ENCODE peak calls at places on chromosomes 12 and 14, in five cellular contexts. L is CD8-positive, alpha-beta T cell; A is HAP-1; Z is thoracic aorta; I is coronary artery. W is an unnamed sample.

GRCh38 chr14:89910706-89911017 is 43.9 kb downstream of the EFCAB11 start:
- DNase-seq in L (no peak), A (no peak), Z (no peak), I (no peak), W (no peak)

GRCh38 chr12:26122681-26123481 is 2.0 kb downstream of the BHLHE41 start:
- DNase-seq in L (no peak), A (peak), Z (peak), I (peak), W (peak)

GRCh38 chr14:95948608-95949007 is 72.0 kb downstream of the TUNAR start:
- DNase-seq in L (no peak), A (peak), Z (no peak), I (no peak), W (no peak)

GRCh38 chr14:77023001-77023996 is 5.2 kb downstream of the IRF2BPL start:
- DNase-seq in L (no peak), A (no peak), Z (no peak), I (no peak), W (no peak)

GRCh38 chr12:23694307-23694706 is 255.2 kb downstream of the SOX5 start:
- DNase-seq in L (no peak), A (no peak), Z (no peak), I (no peak), W (no peak)

GRCh38 chr12:13811061-13811460 is 170.3 kb downstream of the GRIN2B start:
- DNase-seq in L (no peak), A (no peak), Z (no peak), I (no peak), W (no peak)

GRCh38 chr12:100163416-100164152 is 20.9 kb upstream of the BLTP3B start:
- DNase-seq in L (peak), A (peak), Z (peak), I (peak), W (peak)

GRCh38 chr12:761276-761675 is 8.9 kb downstream of the WNK1 start:
- DNase-seq in L (no peak), A (no peak), Z (no peak), I (no peak), W (no peak)

GRCh38 chr12:105721051-105721825 is 390.7 kb downstream of the C12orf75 start:
- DNase-seq in L (no peak), A (peak), Z (no peak), I (no peak), W (no peak)

GRCh38 chr14:54763761-54764160 is 138.9 kb downstream of the GCH1 start:
- DNase-seq in L (no peak), A (no peak), Z (no peak), I (no peak), W (no peak)

GRCh38 chr12:113781415-113782198 is 184.5 kb downstream of the RBM19 start:
- DNase-seq in L (no peak), A (no peak), Z (no peak), I (no peak), W (no peak)

GRCh38 chr14:64082837-64083236 is 211.3 kb downstream of the ESR2 start:
- DNase-seq in L (no peak), A (no peak), Z (no peak), I (peak), W (peak)

GRCh38 chr14:60753264-60754126 is 18.9 kb downstream of the MNAT1 start:
- DNase-seq in L (peak), A (no peak), Z (no peak), I (no peak), W (no peak)

GRCh38 chr12:100789146-100789545 is 5.4 kb upstream of the ANO4 start:
- DNase-seq in L (no peak), A (no peak), Z (no peak), I (no peak), W (no peak)

GRCh38 chr14:70651522-70651921 is 9.8 kb downstream of the TTC9 start:
- DNase-seq in L (no peak), A (no peak), Z (no peak), I (no peak), W (no peak)

GRCh38 chr12:53299101-53299453 is 418 bp upstream of the MYG1 start:
- DNase-seq in L (no peak), A (no peak), Z (no peak), I (no peak), W (no peak)

GRCh38 chr14:65949711-65950516 is 536.3 kb upstream of the CCDC196 start:
- DNase-seq in L (peak), A (no peak), Z (no peak), I (no peak), W (no peak)

GRCh38 chr12:15728118-15728598 is 61.0 kb downstream of the EPS8 start:
- DNase-seq in L (no peak), A (no peak), Z (no peak), I (no peak), W (no peak)

GRCh38 chr12:105220929-105221290 is 15.1 kb downstream of the APPL2 start:
- DNase-seq in L (no peak), A (no peak), Z (no peak), I (no peak), W (no peak)

GRCh38 chr12:50541139-50541538 is 36.4 kb downstream of the DIP2B start:
- DNase-seq in L (no peak), A (no peak), Z (no peak), I (no peak), W (no peak)

GRCh38 chr12:54882074-54882473 is 27.8 kb downstream of the MUCL1 start:
- DNase-seq in L (no peak), A (no peak), Z (no peak), I (no peak), W (no peak)

GRCh38 chr12:121190523-121191031 is 19.4 kb upstream of the P2RX4 start:
- DNase-seq in L (no peak), A (no peak), Z (no peak), I (no peak), W (no peak)

GRCh38 chr14:71203306-71203705 is 296.0 kb downstream of the PCNX1 start:
- DNase-seq in L (no peak), A (no peak), Z (no peak), I (no peak), W (no peak)

GRCh38 chr12:13390921-13391320 is 194.4 kb downstream of the EMP1 start:
- DNase-seq in L (no peak), A (no peak), Z (no peak), I (no peak), W (no peak)

GRCh38 chr14:27315947-27316346 is 718.1 kb upstream of the NOVA1 start:
- DNase-seq in L (no peak), A (no peak), Z (no peak), I (no peak), W (no peak)

GRCh38 chr12:54265364-54265812 is 14.5 kb downstream of the CBX5 start:
- DNase-seq in L (no peak), A (no peak), Z (no peak), I (no peak), W (no peak)

GRCh38 chr12:69431604-69432222 is 38.5 kb upstream of the FRS2 start:
- DNase-seq in L (no peak), A (no peak), Z (no peak), I (no peak), W (no peak)

GRCh38 chr14:85085981-85086380 is 444.0 kb upstream of the FLRT2 start:
- DNase-seq in L (no peak), A (no peak), Z (no peak), I (no peak), W (no peak)

GRCh38 chr12:29741342-29742241 is 42.1 kb downstream of the TMTC1 start:
- DNase-seq in L (no peak), A (no peak), Z (no peak), I (no peak), W (no peak)

GRCh38 chr12:49892732-49893317 is 10.9 kb downstream of the FAIM2 start:
- DNase-seq in L (no peak), A (no peak), Z (no peak), I (no peak), W (no peak)

GRCh38 chr14:76086636-76087035 is 65.1 kb upstream of the GPATCH2L start:
- DNase-seq in L (no peak), A (no peak), Z (no peak), I (no peak), W (no peak)

GRCh38 chr12:52155048-52155868 is 36.6 kb downstream of the KRT80 start:
- DNase-seq in L (no peak), A (no peak), Z (no peak), I (no peak), W (no peak)

DNA sequence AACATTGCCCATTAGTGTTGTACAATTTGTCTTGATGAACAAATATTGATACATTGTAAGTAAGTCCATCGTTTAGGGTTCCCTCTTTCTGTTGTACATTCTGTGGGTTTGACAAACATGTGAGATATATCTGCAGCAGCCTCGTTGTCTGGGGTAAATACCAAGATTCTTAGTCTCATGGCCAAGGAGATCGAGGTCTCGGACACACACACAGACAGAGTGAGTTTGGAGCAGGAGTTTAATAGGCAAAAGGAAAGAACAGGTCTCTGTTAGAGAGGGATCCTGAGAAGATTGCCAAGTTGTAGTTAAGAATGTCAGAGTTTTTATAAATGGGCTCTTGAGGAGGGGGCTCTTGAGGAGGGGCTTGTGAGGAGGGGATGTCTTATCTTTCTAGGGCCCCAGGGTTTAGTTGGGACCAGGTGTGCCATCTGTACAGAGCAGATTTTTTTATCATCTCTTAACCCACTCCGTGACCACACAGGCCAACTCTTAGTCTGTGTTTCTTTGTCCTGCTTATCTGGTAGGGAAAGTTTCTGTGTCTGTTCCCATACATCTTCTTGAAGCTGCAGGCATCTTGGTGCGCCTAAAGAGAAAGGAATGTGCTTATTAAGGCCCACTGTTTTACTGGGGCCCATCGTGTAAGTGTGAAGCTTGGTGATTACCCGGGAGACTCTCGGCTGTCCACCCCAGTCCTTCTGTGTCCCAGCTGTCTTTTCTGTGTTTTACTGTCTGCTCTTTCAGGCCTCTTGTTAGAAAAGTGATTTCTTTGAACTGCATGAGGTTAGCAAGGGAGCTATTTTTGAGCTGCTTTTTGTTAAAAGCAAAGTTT is 22.5 kb upstream of the CLEC2D start:
- DNase-seq in L (no peak), A (no peak), Z (no peak), I (no peak), W (no peak)
- H3K4me3 ChIP-seq in L (peak), A (peak), Z (peak), I (peak), W (peak)

DNA sequence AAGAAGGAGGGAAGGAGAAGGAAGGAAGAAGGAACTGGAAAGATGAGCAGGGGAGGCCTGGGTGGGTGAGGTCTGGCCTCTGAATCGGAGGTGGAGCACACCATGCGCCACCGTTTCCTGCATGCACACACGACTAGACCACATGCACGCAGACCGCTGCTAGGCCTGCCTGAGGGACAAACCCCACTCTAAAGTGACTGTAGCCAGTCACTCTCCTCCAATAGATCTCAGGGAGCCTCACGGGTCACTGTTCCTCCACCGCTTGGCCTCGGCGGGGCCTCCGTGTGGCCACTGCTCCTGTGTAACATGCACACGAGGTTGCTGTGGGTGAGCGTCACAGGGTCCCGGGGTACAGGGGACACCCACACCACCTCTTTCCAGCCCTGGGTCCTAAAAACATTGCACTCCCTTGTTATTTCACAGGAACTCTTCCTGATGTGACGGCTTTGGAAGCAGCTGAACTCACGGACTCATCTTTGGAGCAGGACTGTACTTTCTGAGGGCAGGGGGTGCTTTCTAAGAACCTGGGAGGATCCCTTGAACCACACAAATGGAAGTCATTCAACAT is 17.6 kb upstream of the CEBPE start:
- DNase-seq in L (no peak), A (no peak), Z (no peak), I (no peak), W (no peak)
- H3K4me3 ChIP-seq in L (no peak), A (no peak), Z (no peak), I (no peak), W (no peak)

DNA sequence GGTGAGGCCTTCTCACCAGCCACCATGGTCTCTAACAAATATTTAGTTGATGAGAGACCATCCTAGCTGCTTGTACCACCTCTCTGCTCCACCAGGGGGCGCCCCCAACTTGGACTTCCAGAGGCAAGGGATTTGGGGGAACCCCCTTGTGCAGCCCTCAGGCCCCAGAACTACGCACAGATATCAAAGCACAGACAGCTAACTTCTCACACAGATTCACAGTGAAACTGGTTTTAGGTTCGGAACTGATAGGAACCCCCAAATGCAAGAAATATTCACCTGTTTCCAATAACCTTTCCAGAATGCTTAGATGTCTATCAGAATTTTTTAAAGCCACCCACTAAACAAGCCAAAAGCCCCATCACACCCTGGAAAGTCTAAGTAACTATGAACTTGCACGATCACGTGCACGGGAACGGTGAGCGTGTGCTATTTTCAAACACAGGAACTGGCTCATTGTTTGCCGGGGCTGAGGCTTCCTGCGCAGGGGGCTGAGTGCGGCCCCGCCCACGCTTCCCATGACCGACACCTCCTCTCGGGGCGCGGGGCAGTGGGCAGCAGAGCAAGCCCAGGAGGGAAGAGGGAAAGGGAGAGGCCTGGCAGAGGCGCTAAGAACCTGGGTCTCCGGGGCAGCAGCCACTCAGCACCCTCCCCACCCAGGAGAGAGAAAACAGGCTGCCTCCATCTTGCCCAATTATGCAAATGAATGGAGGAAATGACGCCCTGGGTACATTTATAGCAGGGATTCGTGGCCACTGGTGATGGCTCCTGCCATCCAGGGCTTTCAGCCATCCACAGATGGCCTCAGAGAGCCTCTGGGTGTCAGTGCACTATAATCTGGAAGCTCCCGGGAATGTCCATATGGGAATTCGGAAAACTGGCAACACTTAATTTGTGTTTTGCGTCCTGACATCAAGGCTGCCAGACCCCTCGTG is 79.4 kb upstream of the GPR68 start:
- DNase-seq in L (peak), A (peak), Z (peak), I (peak), W (peak)
- H3K4me3 ChIP-seq in L (peak), A (no peak), Z (peak), I (peak), W (peak)

DNA sequence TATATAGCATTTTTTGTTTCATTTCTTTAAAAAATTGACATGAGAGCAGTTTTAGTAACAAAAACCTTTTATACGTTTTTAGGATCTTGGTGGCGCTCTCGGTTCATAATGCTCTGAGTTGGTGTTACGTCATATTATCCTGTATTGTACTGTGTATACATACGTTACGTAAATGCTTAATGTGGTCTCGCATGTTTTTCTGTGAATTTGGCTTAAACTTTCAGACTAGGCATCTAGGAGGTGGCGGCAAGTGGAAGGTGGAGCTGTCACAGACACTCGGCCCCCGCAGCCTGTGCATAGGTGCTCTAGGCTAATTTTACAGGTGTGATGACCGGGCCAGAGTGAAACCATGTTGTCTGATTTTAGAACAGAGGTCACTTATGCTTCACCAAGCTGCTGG is 60.0 kb downstream of the PPP2R5C start:
- DNase-seq in L (no peak), A (no peak), Z (no peak), I (no peak), W (no peak)
- H3K4me3 ChIP-seq in L (no peak), A (no peak), Z (no peak), I (no peak), W (no peak)

GRCh38 chr12:19010087-19010486 is 119.4 kb upstream of the PLEKHA5 start:
- DNase-seq in L (no peak), A (no peak), Z (no peak), I (no peak), W (no peak)

GRCh38 chr12:19005257-19005801 is 124.2 kb upstream of the PLEKHA5 start:
- DNase-seq in L (no peak), A (peak), Z (no peak), I (no peak), W (no peak)

GRCh38 chr12:19003987-19004619 is 125.4 kb upstream of the PLEKHA5 start:
- DNase-seq in L (no peak), A (peak), Z (no peak), I (no peak), W (no peak)

GRCh38 chr12:19008102-19008501 is 121.4 kb upstream of the PLEKHA5 start:
- DNase-seq in L (no peak), A (no peak), Z (no peak), I (no peak), W (no peak)

DNA sequence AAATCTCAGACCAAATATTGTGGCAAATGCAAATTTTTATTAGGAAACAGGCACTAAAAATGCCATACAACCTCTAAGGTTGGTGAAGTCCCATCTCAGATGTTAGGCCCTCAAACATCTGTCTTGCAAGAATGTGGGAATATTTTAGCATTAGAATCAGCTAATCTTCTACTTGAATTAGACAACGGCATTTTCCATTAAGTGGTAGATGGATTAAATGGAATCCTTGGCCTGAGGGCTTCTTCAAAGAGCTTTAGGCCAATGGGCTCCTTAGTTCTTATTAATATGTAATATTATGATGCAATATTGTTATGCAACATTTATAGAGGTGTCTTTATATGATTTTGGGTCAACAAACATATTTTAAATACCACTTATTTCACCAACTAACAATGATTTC is 122.9 kb upstream of the PLEKHA5 start:
- DNase-seq in L (no peak), A (peak), Z (no peak), I (no peak), W (no peak)
- H3K4me3 ChIP-seq in L (no peak), A (no peak), Z (no peak), I (no peak), W (no peak)

GRCh38 chr12:2228535-2228934 is 175.7 kb downstream of the CACNA1C start:
- DNase-seq in L (no peak), A (no peak), Z (no peak), I (no peak), W (no peak)

GRCh38 chr12:2233034-2233433 is 180.2 kb downstream of the CACNA1C start:
- DNase-seq in L (no peak), A (no peak), Z (no peak), I (no peak), W (no peak)

GRCh38 chr12:2231956-2232355 is 179.2 kb downstream of the CACNA1C start:
- DNase-seq in L (no peak), A (no peak), Z (no peak), I (no peak), W (no peak)

GRCh38 chr12:2229661-2230539 is 177.1 kb downstream of the CACNA1C start:
- DNase-seq in L (no peak), A (no peak), Z (no peak), I (no peak), W (no peak)

GRCh38 chr12:2231011-2231595 is 178.3 kb downstream of the CACNA1C start:
- DNase-seq in L (no peak), A (no peak), Z (no peak), I (no peak), W (no peak)
- H3K4me3 ChIP-seq in L (no peak), A (no peak), Z (no peak), I (no peak), W (no peak)